ENCODE peak calls at places on chromosome 17, in five cellular contexts. T is ACHN, H is cardiac septum, A is NCI-H2081, P is epithelial cell of esophagus. J is an unnamed sample.

GRCh38 chr17:40058865-40059264 is 3.9 kb upstream of the THRA start:
- DNase-seq in A (no peak), T (no peak), H (no peak), P (no peak), J (no peak)

GRCh38 chr17:57086069-57086930 is 1.3 kb downstream of the AKAP1 start:
- DNase-seq in T (peak), P (peak), A (peak), H (no peak), J (peak)

GRCh38 chr17:79549111-79549915 is 61.5 kb downstream of the RBFOX3 start:
- DNase-seq in H (no peak), T (no peak), A (no peak), P (no peak), J (no peak)

GRCh38 chr17:226108-226772 is 44.8 kb upstream of the DOC2B start:
- DNase-seq in A (no peak), P (no peak), H (peak), T (no peak), J (no peak)

GRCh38 chr17:55261311-55261710 is 3.4 kb upstream of the HLF start:
- DNase-seq in H (no peak), P (no peak), T (no peak), A (no peak), J (no peak)

GRCh38 chr17:41635121-41636097 is 11.0 kb upstream of the KRT17 start:
- DNase-seq in H (no peak), P (no peak), T (no peak), A (no peak), J (no peak)

GRCh38 chr17:73250851-73251640 is 10.6 kb downstream of the CPSF4L start:
- DNase-seq in A (no peak), T (no peak), P (no peak), H (peak), J (no peak)

GRCh38 chr17:5133311-5133710 is 17.5 kb downstream of the USP6 start:
- DNase-seq in P (no peak), T (no peak), A (no peak), H (no peak), J (no peak)

GRCh38 chr17:16013943-16014407 is 14.4 kb downstream of the TTC19 start:
- DNase-seq in H (no peak), T (peak), A (no peak), P (peak), J (no peak)

GRCh38 chr17:4358154-4358553 is 8.3 kb downstream of the UBE2G1 start:
- DNase-seq in A (no peak), H (no peak), T (no peak), P (peak), J (no peak)

GRCh38 chr17:6061290-6061689 is 8.9 kb upstream of the WSCD1 start:
- DNase-seq in P (peak), H (no peak), T (peak), A (no peak), J (no peak)

GRCh38 chr17:62111562-62112180 is 46.6 kb upstream of the MED13 start:
- DNase-seq in T (no peak), P (no peak), H (no peak), A (no peak), J (no peak)

GRCh38 chr17:35088911-35089845 is 25.7 kb upstream of the RFFL start:
- DNase-seq in T (peak), H (peak), P (peak), A (peak), J (peak)

GRCh38 chr17:57121308-57122042 is 36.4 kb downstream of the AKAP1 start:
- DNase-seq in H (no peak), T (peak), P (peak), A (peak), J (peak)

GRCh38 chr17:49703557-49704277 is 4.0 kb downstream of the SLC35B1 start:
- DNase-seq in T (peak), H (no peak), P (peak), A (peak), J (peak)

GRCh38 chr17:63786117-63786516 is 12.1 kb downstream of the DDX42 start:
- DNase-seq in A (no peak), P (no peak), H (no peak), T (no peak), J (no peak)

J was measured in RPMI8226.